ENCODE peak calls at places on chromosomes 13 and 19, in six cellular contexts. O is neural progenitor cell, W is astrocyte, N is testis, T is left lung, F is psoas muscle. S is an unnamed sample.
A peak's percentile ranks its signal among the peaks of the same experiment; 100 is the strongest.

GRCh38 chr13:77810430-77810829 is 108.2 kb downstream of the EDNRB start:
- DNase-seq in O (no peak), W (peak; percentile 6), N (no peak), T (no peak), F (no peak), S (no peak)

GRCh38 chr19:704447-704741 is 4.3 kb upstream of the PALM start:
- DNase-seq in O (no peak), W (no peak), N (no peak), T (no peak), F (no peak), S (no peak)

GRCh38 chr19:48608798-48609263 is 2.3 kb downstream of the SPACA4 start:
- DNase-seq in O (peak; percentile 68), W (no peak), N (no peak), T (no peak), F (no peak), S (peak; percentile 52)

GRCh38 chr19:11337080-11337479 is 2.4 kb downstream of the RAB3D start:
- DNase-seq in O (no peak), W (no peak), N (no peak), T (no peak), F (no peak), S (no peak)

GRCh38 chr19:55503447-55504251 is 15.4 kb downstream of the SSC5D start:
- DNase-seq in O (peak; percentile 97), W (peak; percentile 72), N (peak; percentile 95), T (peak; percentile 92), F (peak; percentile 93), S (peak; percentile 97)

GRCh38 chr19:40465025-40465780 is at the start of gene BLVRB:
- DNase-seq in O (no peak), W (peak; percentile 82), N (no peak), T (no peak), F (no peak), S (no peak)

GRCh38 chr13:20825476-20825875 is 51.7 kb upstream of the EEF1AKMT1 start:
- DNase-seq in O (no peak), W (peak; percentile 86), N (no peak), T (no peak), F (no peak), S (no peak)

GRCh38 chr19:13579388-13580060 is 73.2 kb upstream of the CACNA1A start:
- DNase-seq in O (no peak), W (peak; percentile 53), N (no peak), T (no peak), F (no peak), S (no peak)

GRCh38 chr13:114118086-114118762 is 14.2 kb downstream of the RASA3 start:
- DNase-seq in O (no peak), W (peak; percentile 75), N (no peak), T (no peak), F (peak; percentile 7), S (no peak)

GRCh38 chr19:1450735-1451669 is 1.1 kb downstream of the APC2 start:
- DNase-seq in O (no peak), W (no peak), N (no peak), T (no peak), F (no peak), S (no peak)

GRCh38 chr13:110129076-110129475 is 177.9 kb downstream of the COL4A1 start:
- DNase-seq in O (no peak), W (no peak), N (no peak), T (no peak), F (no peak), S (no peak)

GRCh38 chr19:1264801-1265610 is 4.1 kb upstream of the CIRBP start:
- DNase-seq in O (peak; percentile 86), W (peak; percentile 76), N (peak; percentile 59), T (no peak), F (peak; percentile 86), S (peak; percentile 66)

GRCh38 chr19:33416307-33417215 is 43.1 kb downstream of the CEBPG start:
- DNase-seq in O (peak; percentile 81), W (peak; percentile 41), N (peak; percentile 77), T (peak; percentile 50), F (peak; percentile 54), S (peak; percentile 48)

GRCh38 chr19:38434549-38435051 is 1.1 kb downstream of the RYR1 start:
- DNase-seq in O (peak; percentile 94), W (no peak), N (no peak), T (no peak), F (peak; percentile 85), S (no peak)

GRCh38 chr19:2312819-2313501 is 5.0 kb upstream of the LINGO3 start:
- DNase-seq in O (no peak), W (no peak), N (no peak), T (no peak), F (no peak), S (no peak)

GRCh38 chr13:31073859-31074718 is 87.6 kb downstream of the HSPH1 start:
- DNase-seq in O (peak; percentile 20), W (peak; percentile 25), N (no peak), T (no peak), F (no peak), S (no peak)

GRCh38 chr13:73851104-73851503 is 283.1 kb downstream of the KLF12 start:
- DNase-seq in O (no peak), W (no peak), N (no peak), T (no peak), F (no peak), S (no peak)

GRCh38 chr13:82717249-82717648 is 1165.0 kb downstream of the SLITRK1 start:
- DNase-seq in O (no peak), W (peak; percentile 85), N (no peak), T (no peak), F (no peak), S (no peak)

GRCh38 chr19:2804156-2805004 is 15.3 kb upstream of the ZNF554 start:
- DNase-seq in O (no peak), W (no peak), N (no peak), T (no peak), F (no peak), S (no peak)

GRCh38 chr13:96090240-96091101 is 564 bp downstream of the HS6ST3 start:
- DNase-seq in O (peak; percentile 66), W (no peak), N (peak; percentile 22), T (no peak), F (peak; percentile 10), S (no peak)

GRCh38 chr13:76016799-76017198 is 380.7 kb downstream of the LMO7 start:
- DNase-seq in O (peak; percentile 30), W (no peak), N (peak; percentile 59), T (no peak), F (no peak), S (no peak)

GRCh38 chr19:44496711-44497110 is 3.6 kb downstream of the ZNF180 start:
- DNase-seq in O (no peak), W (no peak), N (no peak), T (no peak), F (no peak), S (no peak)

GRCh38 chr19:44498988-44499387 is 1.3 kb downstream of the ZNF180 start:
- DNase-seq in O (no peak), W (no peak), N (no peak), T (no peak), F (no peak), S (no peak)

GRCh38 chr19:44499962-44500949 is at the start of gene ZNF180:
- DNase-seq in O (peak; percentile 99), W (peak; percentile 79), N (peak; percentile 97), T (peak; percentile 97), F (peak; percentile 94), S (peak; percentile 95)

DNA sequence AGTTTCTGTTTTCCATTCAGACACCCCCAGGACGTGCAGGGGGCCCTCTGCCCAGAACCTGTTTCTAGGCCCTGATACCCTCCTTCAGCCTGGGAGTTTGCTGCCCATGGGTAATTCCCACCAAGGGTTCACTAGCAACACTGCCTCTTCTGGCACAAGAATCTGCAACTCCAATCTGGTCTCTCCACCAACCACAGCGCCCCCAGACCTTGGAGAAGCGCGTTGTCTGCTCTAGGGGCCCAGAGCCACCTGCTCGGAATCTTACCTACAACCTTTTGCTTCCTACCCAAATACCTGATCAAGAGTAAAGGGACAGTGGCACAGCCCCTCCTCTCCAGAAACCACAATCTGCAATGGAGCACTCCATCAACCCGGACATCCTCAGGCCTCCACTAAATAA is 763 bp downstream of the ZNF180 start:
- DNase-seq in O (no peak), W (no peak), N (no peak), T (no peak), F (no peak), S (no peak)
- TF ChIP-seq CTCF in O (no peak), W (no peak), N (no peak), T (no peak), F (no peak), S (no peak)

GRCh38 chr13:27622102-27622820 is 569 bp downstream of the POLR1D start:
- DNase-seq in O (no peak), W (peak; percentile 18), N (peak; percentile 29), T (no peak), F (no peak), S (no peak)
- TF ChIP-seq CTCF in O (peak; percentile 35), W (peak; percentile 33), N (no peak), T (no peak), F (no peak), S (no peak)

DNA sequence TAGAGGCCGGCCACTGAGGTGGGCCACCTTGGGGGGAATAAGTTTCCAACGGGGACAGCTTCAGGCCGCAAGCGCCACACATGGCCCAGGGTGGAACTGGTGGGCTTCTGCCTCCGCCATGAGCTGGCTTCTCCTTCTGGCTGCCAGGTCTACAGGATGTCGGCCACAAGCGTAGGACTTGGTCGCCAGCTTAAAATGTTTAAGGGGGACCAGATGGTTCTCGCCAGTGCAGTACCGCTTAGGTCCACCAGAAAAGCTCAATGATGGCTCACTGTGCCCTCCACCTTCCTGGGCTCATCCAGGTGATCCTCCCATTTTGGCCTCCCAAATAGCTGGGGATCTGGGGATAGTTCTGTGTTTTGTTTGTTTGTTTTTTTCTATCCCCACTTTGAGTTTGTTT is 38.7 kb upstream of the ZNF254 start:
- DNase-seq in O (no peak), W (no peak), N (no peak), T (no peak), F (no peak), S (no peak)
- TF ChIP-seq CTCF in O (peak; percentile 4), W (no peak), N (no peak), T (no peak), F (no peak), S (no peak)

GRCh38 chr19:42277821-42278809 is 9.1 kb downstream of the CIC start:
- DNase-seq in O (no peak), W (no peak), N (peak; percentile 51), T (no peak), F (no peak), S (no peak)
- TF ChIP-seq CTCF in O (no peak), W (no peak), N (no peak), T (no peak), F (no peak), S (no peak)

DNA sequence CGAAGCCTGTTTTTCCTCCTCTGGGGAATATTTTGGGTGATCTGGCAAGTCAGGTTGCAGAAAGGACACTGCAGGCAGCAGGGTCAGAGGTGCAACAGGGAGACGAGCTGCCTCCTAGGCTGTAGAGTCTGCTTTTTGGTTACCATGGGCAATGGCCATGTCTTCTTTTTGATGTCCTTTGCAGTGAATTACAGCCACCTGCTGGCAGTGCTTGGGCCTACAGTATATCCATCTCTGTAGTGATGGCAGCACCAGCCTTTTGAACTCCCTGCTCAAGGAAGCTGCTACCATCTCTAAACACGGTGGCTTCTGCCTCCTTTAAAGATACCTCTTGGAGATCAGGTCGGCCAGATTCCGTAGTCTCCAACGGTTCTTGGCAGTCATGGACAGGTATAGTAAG is 73.9 kb downstream of the WTIP start:
- DNase-seq in O (peak; percentile 33), W (no peak), N (no peak), T (no peak), F (no peak), S (no peak)
- TF ChIP-seq CTCF in O (peak; percentile 39), W (no peak), N (no peak), T (no peak), F (peak; percentile 4), S (no peak)

S was measured in activated B cell treated with CpG ODN at 0.5 μM for 24 hours.